ENCODE peak calls at places on chromosome 11, in ten cellular contexts. N, F, U, M, I, C, P, A, J and V are unnamed samples. For H3K36me3, the result is how much of the 10 kb centered on the place peaks cover.

GRCh38 chr11:66912963-66913362 is 45.2 kb downstream of the PC start:
- DNase-seq in N (no peak), F (no peak), U (no peak), M (no peak), I (no peak), C (no peak), P (no peak), A (no peak), J (no peak), V (no peak)

GRCh38 chr11:7347611-7348431 is 96.1 kb downstream of the SYT9 start:
- DNase-seq in N (no peak), F (no peak), U (no peak), M (no peak), I (no peak), C (no peak), P (no peak), A (no peak), J (no peak), V (no peak)

GRCh38 chr11:106012744-106013143 is 9.3 kb downstream of the MSANTD4 start:
- DNase-seq in N (no peak), F (no peak), U (peak), M (no peak), I (no peak), C (no peak), P (no peak), A (no peak), J (peak), V (no peak)

GRCh38 chr11:67349457-67349856 is 3.9 kb downstream of the POLD4 start:
- DNase-seq in N (no peak), F (no peak), U (no peak), M (no peak), I (no peak), C (no peak), P (no peak), A (no peak), J (no peak), V (no peak)

GRCh38 chr11:128351168-128351567 is 236.2 kb downstream of the ETS1 start:
- DNase-seq in N (no peak), F (no peak), U (no peak), M (no peak), I (no peak), C (no peak), P (no peak), A (no peak), J (no peak), V (no peak)

GRCh38 chr11:35525501-35526175 is at the start of gene PAMR1:
- DNase-seq in N (peak), F (peak), U (peak), M (peak), I (peak), C (peak), P (peak), A (no peak), J (peak), V (no peak)

GRCh38 chr11:132586801-132587200 is 945.5 kb downstream of the OPCML start:
- DNase-seq in N (no peak), F (no peak), U (peak), M (no peak), I (no peak), C (no peak), P (no peak), A (no peak), J (peak), V (no peak)

GRCh38 chr11:57778318-57779037 is 16.9 kb downstream of the CTNND1 start:
- DNase-seq in N (peak), F (peak), U (peak), M (peak), I (peak), C (no peak), P (peak), A (no peak), J (peak), V (no peak)

GRCh38 chr11:105598371-105598770 is 11.5 kb upstream of the GRIA4 start:
- DNase-seq in N (no peak), F (no peak), U (no peak), M (no peak), I (no peak), C (no peak), P (no peak), A (no peak), J (no peak), V (no peak)

GRCh38 chr11:47991266-47991830 is 11.0 kb downstream of the PTPRJ start:
- DNase-seq in N (peak), F (peak), U (no peak), M (no peak), I (no peak), C (no peak), P (peak), A (no peak), J (no peak), V (no peak)

GRCh38 chr11:65884716-65885092 is 3.6 kb downstream of the FIBP start:
- DNase-seq in N (peak), F (peak), U (peak), M (peak), I (no peak), C (peak), P (peak), A (no peak), J (peak), V (peak)

GRCh38 chr11:41788177-41788576 is 328.7 kb upstream of the LRRC4C start:
- DNase-seq in N (no peak), F (no peak), U (no peak), M (no peak), I (no peak), C (no peak), P (no peak), A (no peak), J (no peak), V (no peak)

GRCh38 chr11:110011595-110011994 is 81.6 kb upstream of the ZC3H12C start:
- DNase-seq in N (no peak), F (no peak), U (no peak), M (no peak), I (no peak), C (no peak), P (no peak), A (no peak), J (no peak), V (no peak)

GRCh38 chr11:3123316-3123715 is 41.8 kb downstream of the OSBPL5 start:
- DNase-seq in N (peak), F (no peak), U (peak), M (no peak), I (no peak), C (no peak), P (peak), A (no peak), J (no peak), V (no peak)

GRCh38 chr11:18361154-18361553 is 33.2 kb upstream of the LDHA start:
- DNase-seq in N (no peak), F (no peak), U (no peak), M (no peak), I (no peak), C (no peak), P (no peak), A (no peak), J (no peak), V (no peak)

GRCh38 chr11:46279393-46280099 is 2.1 kb downstream of the CREB3L1 start:
- DNase-seq in N (peak), F (peak), U (peak), M (no peak), I (no peak), C (no peak), P (peak), A (no peak), J (peak), V (no peak)

DNA sequence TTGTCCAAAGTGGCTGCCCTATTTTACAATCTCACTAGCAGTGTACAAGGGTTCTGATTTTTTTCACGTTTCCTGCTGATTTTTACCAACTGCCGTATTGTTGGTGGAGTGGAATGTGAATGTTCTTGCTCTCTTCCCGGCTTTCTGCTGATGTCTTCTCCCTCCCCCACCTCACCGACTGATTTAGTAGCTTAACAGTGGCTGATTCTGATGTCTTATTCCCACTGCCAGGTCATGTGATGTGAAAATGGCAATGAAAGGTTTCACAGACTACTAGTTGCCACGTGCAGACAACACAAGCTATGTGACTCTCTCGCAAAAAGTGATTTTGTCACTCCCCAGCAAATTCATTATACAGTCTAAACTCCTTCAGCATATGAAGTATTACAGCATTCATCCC is 17.3 kb upstream of the NEU3 start:
- DNase-seq in N (no peak), F (no peak), U (no peak), M (no peak), I (no peak), C (no peak), P (no peak), A (no peak), J (no peak), V (no peak)
- H3K36me3 ChIP-seq in N (under half), F (half or more), U (under half), M (under half), I (under half), C (under half), P (under half), A (under half), J (under half), V (under half)

DNA sequence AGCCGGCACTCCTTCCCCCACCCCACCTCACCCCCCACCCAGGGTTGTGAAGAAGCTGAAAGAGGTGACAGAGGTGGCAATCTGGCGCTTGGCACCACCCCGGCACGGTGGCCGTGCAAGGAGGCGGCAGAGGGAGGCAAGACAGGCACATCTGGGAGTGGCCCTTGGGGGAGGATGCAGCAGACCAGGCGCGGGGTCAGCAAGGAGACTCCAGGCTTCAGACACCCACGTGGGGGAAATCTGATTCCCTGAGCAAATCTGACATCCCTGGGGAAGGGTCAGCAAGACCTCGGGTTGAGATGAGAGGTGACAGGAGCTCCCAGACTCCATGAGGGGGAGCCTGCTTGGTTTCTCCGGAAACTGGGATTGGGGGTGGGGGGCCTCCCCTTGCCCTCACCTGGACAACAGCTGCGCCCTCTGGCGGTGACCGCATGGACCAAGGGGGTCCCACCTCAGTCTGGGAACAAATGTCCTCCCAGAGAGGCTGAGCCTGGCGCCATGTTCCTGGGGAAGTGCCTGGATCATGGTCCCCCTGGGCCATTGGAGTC is 4.0 kb upstream of the RCOR2 start:
- DNase-seq in N (peak), F (no peak), U (no peak), M (no peak), I (no peak), C (peak), P (peak), A (no peak), J (no peak), V (no peak)
- H3K4me3 ChIP-seq in N (no peak), F (no peak), U (no peak), M (no peak), I (peak), C (no peak), P (no peak), A (no peak), J (no peak), V (no peak)

GRCh38 chr11:1035577-1036283 is 788 bp downstream of the MUC6 start:
- DNase-seq in N (no peak), F (no peak), U (no peak), M (no peak), I (no peak), C (no peak), P (no peak), A (no peak), J (no peak), V (no peak)
- H3K36me3 ChIP-seq in N (under half), F (under half), U (under half), M (under half), I (under half), C (under half), P (under half), A (under half), J (under half), V (under half)

GRCh38 chr11:77046060-77046501 is 11.9 kb downstream of the B3GNT6 start:
- DNase-seq in N (no peak), F (peak), U (peak), M (peak), I (no peak), C (peak), P (peak), A (no peak), J (no peak), V (peak)
- H3K4me3 ChIP-seq in N (no peak), F (no peak), U (no peak), M (peak), I (peak), C (peak), P (no peak), A (no peak), J (peak), V (no peak)

DNA sequence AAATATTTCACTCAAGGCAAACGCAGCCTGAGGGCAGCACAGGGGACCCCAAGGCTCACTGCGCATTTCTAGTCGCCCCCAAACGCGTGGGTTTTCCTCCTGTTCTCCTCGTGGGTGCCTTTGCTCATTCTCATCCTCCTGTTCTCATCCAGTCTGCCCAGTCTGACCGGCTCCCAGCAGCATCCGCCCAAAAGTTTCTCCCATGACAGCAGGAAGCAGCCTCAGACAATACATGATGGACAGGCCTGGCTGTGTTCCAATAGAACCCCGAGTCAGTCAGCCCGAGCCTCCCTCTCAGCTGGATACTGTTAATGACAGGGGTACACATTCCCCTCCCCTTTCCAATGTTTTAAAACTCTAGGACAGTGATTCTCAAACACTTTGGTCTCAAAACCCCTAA is 22.5 kb upstream of the KRTAP5-7 start:
- DNase-seq in N (no peak), F (no peak), U (no peak), M (peak), I (no peak), C (no peak), P (no peak), A (no peak), J (no peak), V (no peak)
- H3K36me3 ChIP-seq in N (under half), F (half or more), U (under half), M (under half), I (under half), C (under half), P (under half), A (under half), J (under half), V (under half)

GRCh38 chr11:95768521-95768920 is 21.1 kb downstream of the FAM76B start:
- DNase-seq in N (no peak), F (no peak), U (peak), M (no peak), I (no peak), C (no peak), P (no peak), A (no peak), J (peak), V (no peak)

GRCh38 chr11:95764267-95764898 is 25.2 kb downstream of the FAM76B start:
- DNase-seq in N (no peak), F (no peak), U (peak), M (no peak), I (no peak), C (peak), P (no peak), A (no peak), J (peak), V (peak)

GRCh38 chr11:95762513-95762912 is 27.1 kb downstream of the FAM76B start:
- DNase-seq in N (no peak), F (no peak), U (peak), M (no peak), I (no peak), C (no peak), P (no peak), A (no peak), J (peak), V (no peak)

DNA sequence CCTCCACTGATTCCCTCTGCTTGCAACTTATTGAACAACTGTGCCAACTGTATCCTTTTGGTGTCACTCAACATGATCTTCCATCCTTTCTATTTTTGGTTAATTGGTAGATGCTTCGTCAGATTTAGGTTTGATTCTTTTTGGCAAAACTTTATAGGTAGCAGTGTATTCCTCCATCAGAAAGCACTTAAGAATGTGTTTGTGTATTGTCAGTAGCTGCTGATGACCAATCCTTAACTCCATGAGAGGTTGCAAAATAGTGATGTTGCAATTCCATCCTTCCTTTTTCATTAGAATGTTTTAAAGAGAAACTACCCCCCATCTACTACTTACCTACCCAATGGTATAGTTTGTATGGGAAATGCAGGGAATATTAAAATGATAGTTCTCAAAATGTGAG is 22.1 kb downstream of the FAM76B start:
- DNase-seq in N (no peak), F (no peak), U (peak), M (no peak), I (no peak), C (no peak), P (no peak), A (no peak), J (peak), V (no peak)
- H3K4me3 ChIP-seq in N (no peak), F (no peak), U (no peak), M (no peak), I (no peak), C (no peak), P (no peak), A (no peak), J (no peak), V (no peak)

DNA sequence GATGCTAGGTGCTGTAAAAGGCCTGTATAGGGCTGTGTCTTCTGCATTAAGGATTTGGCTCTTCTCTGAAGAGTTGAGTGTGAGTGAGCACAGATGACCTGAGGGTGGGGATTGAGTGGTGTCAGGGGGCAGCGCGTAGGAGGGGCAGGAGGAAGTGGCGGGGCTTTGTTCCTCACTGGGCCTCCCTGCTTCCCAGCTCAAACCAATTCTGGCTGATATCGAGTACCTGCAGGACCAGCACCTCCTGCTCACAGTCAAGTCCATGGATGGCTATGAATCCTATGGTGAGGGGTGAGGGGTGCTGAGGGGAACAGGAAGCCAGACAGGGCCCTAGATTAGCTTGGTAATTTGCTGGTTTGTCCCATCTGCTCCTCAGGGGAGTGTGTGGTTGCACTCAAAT is 9.1 kb downstream of the PHOX2A start:
- DNase-seq in N (no peak), F (no peak), U (no peak), M (peak), I (no peak), C (no peak), P (no peak), A (no peak), J (no peak), V (no peak)
- H3K36me3 ChIP-seq in N (under half), F (half or more), U (under half), M (under half), I (under half), C (under half), P (under half), A (half or more), J (half or more), V (under half)

GRCh38 chr11:71183878-71184277 is 68.5 kb downstream of the SHANK2 start:
- DNase-seq in N (no peak), F (no peak), U (no peak), M (peak), I (no peak), C (no peak), P (no peak), A (no peak), J (no peak), V (no peak)
- H3K4me3 ChIP-seq in N (no peak), F (no peak), U (no peak), M (no peak), I (no peak), C (no peak), P (no peak), A (no peak), J (no peak), V (no peak)